ENCODE peak calls at places on chromosome 1, in ten cellular contexts. One of them, this sample, is unnamed.

GRCh38 chr1:114021665-114022099 is 42.4 kb downstream of the OLFML3 start:
- DNase-seq in BE2C: no peak
- DNase-seq in psoas muscle: no peak
- DNase-seq in uterus: no peak
- DNase-seq in left ventricle myocardium inferior: no peak
- DNase-seq in brain microvascular endothelial cell: no peak
- DNase-seq in coronary artery: no peak
- DNase-seq in pancreas: no peak
- DNase-seq in IMR-90: no peak
- DNase-seq in breast epithelium: no peak
- DNase-seq in this sample: no peak

GRCh38 chr1:230937370-230937769 is 41.3 kb downstream of the TTC13 start:
- DNase-seq in uterus: no peak
- DNase-seq in left ventricle myocardium inferior: no peak
- DNase-seq in BE2C: no peak
- DNase-seq in psoas muscle: no peak
- DNase-seq in coronary artery: no peak
- DNase-seq in brain microvascular endothelial cell: no peak
- DNase-seq in breast epithelium: no peak
- DNase-seq in IMR-90: peak
- DNase-seq in pancreas: no peak
- DNase-seq in this sample: no peak

GRCh38 chr1:235187316-235187715 is 26.3 kb upstream of the RBM34 start:
- DNase-seq in IMR-90: no peak
- DNase-seq in left ventricle myocardium inferior: no peak
- DNase-seq in brain microvascular endothelial cell: no peak
- DNase-seq in uterus: no peak
- DNase-seq in psoas muscle: no peak
- DNase-seq in pancreas: no peak
- DNase-seq in breast epithelium: no peak
- DNase-seq in BE2C: no peak
- DNase-seq in coronary artery: no peak
- DNase-seq in this sample: no peak

GRCh38 chr1:169999357-169999756 is 75.1 kb downstream of the KIFAP3 start:
- DNase-seq in brain microvascular endothelial cell: peak
- DNase-seq in psoas muscle: no peak
- DNase-seq in pancreas: no peak
- DNase-seq in IMR-90: peak
- DNase-seq in coronary artery: no peak
- DNase-seq in left ventricle myocardium inferior: peak
- DNase-seq in BE2C: no peak
- DNase-seq in uterus: peak
- DNase-seq in breast epithelium: no peak
- DNase-seq in this sample: no peak

GRCh38 chr1:15543589-15544568 is 17.2 kb downstream of the DNAJC16 start:
- DNase-seq in BE2C: no peak
- DNase-seq in left ventricle myocardium inferior: no peak
- DNase-seq in psoas muscle: no peak
- DNase-seq in coronary artery: peak
- DNase-seq in IMR-90: peak
- DNase-seq in breast epithelium: no peak
- DNase-seq in brain microvascular endothelial cell: peak
- DNase-seq in uterus: no peak
- DNase-seq in pancreas: no peak
- DNase-seq in this sample: no peak

GRCh38 chr1:71464016-71464415 is 383.2 kb upstream of the ZRANB2 start:
- DNase-seq in breast epithelium: no peak
- DNase-seq in left ventricle myocardium inferior: no peak
- DNase-seq in brain microvascular endothelial cell: no peak
- DNase-seq in IMR-90: peak
- DNase-seq in psoas muscle: no peak
- DNase-seq in coronary artery: no peak
- DNase-seq in BE2C: no peak
- DNase-seq in uterus: no peak
- DNase-seq in pancreas: no peak
- DNase-seq in this sample: no peak

GRCh38 chr1:45804671-45804973 is 1.2 kb downstream of the MAST2 start:
- DNase-seq in left ventricle myocardium inferior: no peak
- DNase-seq in brain microvascular endothelial cell: no peak
- DNase-seq in IMR-90: no peak
- DNase-seq in breast epithelium: no peak
- DNase-seq in uterus: no peak
- DNase-seq in psoas muscle: no peak
- DNase-seq in BE2C: no peak
- DNase-seq in pancreas: no peak
- DNase-seq in coronary artery: no peak
- DNase-seq in this sample: no peak

GRCh38 chr1:108503062-108503740 is 53.1 kb downstream of the NBPF6 start:
- DNase-seq in pancreas: no peak
- DNase-seq in IMR-90: peak
- DNase-seq in breast epithelium: no peak
- DNase-seq in psoas muscle: no peak
- DNase-seq in uterus: no peak
- DNase-seq in brain microvascular endothelial cell: peak
- DNase-seq in coronary artery: no peak
- DNase-seq in BE2C: no peak
- DNase-seq in left ventricle myocardium inferior: no peak
- DNase-seq in this sample: no peak

GRCh38 chr1:218201004-218201403 is 84.1 kb upstream of the RRP15 start:
- DNase-seq in pancreas: no peak
- DNase-seq in psoas muscle: no peak
- DNase-seq in left ventricle myocardium inferior: no peak
- DNase-seq in brain microvascular endothelial cell: no peak
- DNase-seq in coronary artery: no peak
- DNase-seq in breast epithelium: no peak
- DNase-seq in BE2C: no peak
- DNase-seq in uterus: no peak
- DNase-seq in IMR-90: peak
- DNase-seq in this sample: no peak

GRCh38 chr1:201020647-201021332 is 2.7 kb downstream of the KIF21B start:
- DNase-seq in BE2C: no peak
- DNase-seq in breast epithelium: no peak
- DNase-seq in brain microvascular endothelial cell: no peak
- DNase-seq in uterus: no peak
- DNase-seq in coronary artery: no peak
- DNase-seq in IMR-90: no peak
- DNase-seq in pancreas: peak
- DNase-seq in left ventricle myocardium inferior: no peak
- DNase-seq in psoas muscle: no peak
- DNase-seq in this sample: peak

GRCh38 chr1:22207605-22208264 is 64.8 kb upstream of the WNT4 start:
- DNase-seq in left ventricle myocardium inferior: no peak
- DNase-seq in breast epithelium: no peak
- DNase-seq in brain microvascular endothelial cell: no peak
- DNase-seq in pancreas: no peak
- DNase-seq in uterus: no peak
- DNase-seq in BE2C: no peak
- DNase-seq in psoas muscle: no peak
- DNase-seq in IMR-90: no peak
- DNase-seq in coronary artery: no peak
- DNase-seq in this sample: peak

GRCh38 chr1:59738152-59738551 is 76.6 kb upstream of the HOOK1 start:
- DNase-seq in coronary artery: no peak
- DNase-seq in BE2C: no peak
- DNase-seq in breast epithelium: no peak
- DNase-seq in left ventricle myocardium inferior: no peak
- DNase-seq in pancreas: no peak
- DNase-seq in IMR-90: peak
- DNase-seq in psoas muscle: no peak
- DNase-seq in brain microvascular endothelial cell: no peak
- DNase-seq in uterus: no peak
- DNase-seq in this sample: no peak

GRCh38 chr1:183577897-183578470 is 12.3 kb downstream of the NCF2 start:
- DNase-seq in uterus: no peak
- DNase-seq in coronary artery: no peak
- DNase-seq in pancreas: no peak
- DNase-seq in IMR-90: no peak
- DNase-seq in breast epithelium: no peak
- DNase-seq in left ventricle myocardium inferior: no peak
- DNase-seq in brain microvascular endothelial cell: no peak
- DNase-seq in psoas muscle: no peak
- DNase-seq in BE2C: no peak
- DNase-seq in this sample: no peak

DNA sequence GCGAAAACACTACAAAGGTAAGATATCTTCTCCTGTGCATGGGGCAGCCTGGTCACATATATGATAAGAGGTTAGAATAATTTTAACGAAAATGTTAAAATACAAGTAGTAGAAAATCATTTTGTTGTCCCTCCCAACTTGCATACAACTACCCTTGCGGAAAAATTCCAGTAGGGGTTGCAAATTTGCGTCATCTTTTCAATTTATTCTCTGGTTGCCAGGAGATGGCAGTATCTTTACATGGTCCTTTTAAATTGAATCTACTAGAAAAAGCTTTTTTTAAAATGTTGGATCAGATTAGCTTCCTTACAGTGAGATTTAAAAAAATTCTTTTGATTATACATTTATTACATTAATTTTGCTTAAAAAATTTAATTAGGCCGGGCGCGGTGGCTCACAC is 10.9 kb downstream of the S100PBP start:
- DNase-seq in IMR-90: peak
- DNase-seq in psoas muscle: no peak
- DNase-seq in brain microvascular endothelial cell: no peak
- DNase-seq in breast epithelium: no peak
- DNase-seq in BE2C: no peak
- DNase-seq in uterus: no peak
- DNase-seq in left ventricle myocardium inferior: no peak
- DNase-seq in coronary artery: no peak
- DNase-seq in pancreas: no peak
- DNase-seq in this sample: no peak
- TF ChIP-seq CTCF in IMR-90: peak
- TF ChIP-seq CTCF in psoas muscle: no peak
- TF ChIP-seq CTCF in brain microvascular endothelial cell: peak
- TF ChIP-seq CTCF in breast epithelium: no peak
- TF ChIP-seq CTCF in BE2C: peak
- TF ChIP-seq CTCF in uterus: no peak
- TF ChIP-seq CTCF in left ventricle myocardium inferior: peak
- TF ChIP-seq CTCF in coronary artery: no peak
- TF ChIP-seq CTCF in pancreas: no peak
- TF ChIP-seq CTCF in this sample: no peak

DNA sequence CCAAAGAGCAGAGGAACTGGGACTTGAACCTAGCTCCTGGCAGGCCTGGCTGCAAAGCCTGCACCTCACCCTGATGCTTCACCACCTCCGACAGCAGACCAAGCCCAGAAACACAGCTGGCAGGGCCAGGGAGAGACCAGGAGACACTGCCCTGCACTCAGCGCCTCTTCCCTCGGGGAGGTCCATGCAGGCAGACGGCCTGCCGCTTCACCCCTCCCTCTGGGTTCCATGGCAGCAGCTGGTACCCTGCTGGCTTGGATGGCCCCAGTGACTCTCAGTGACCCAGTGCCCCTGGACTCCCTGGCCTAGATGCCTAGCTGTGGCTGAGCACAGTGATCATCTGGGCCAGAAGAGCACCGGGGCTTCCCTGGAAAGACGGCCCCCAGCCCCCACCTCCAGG is 65.3 kb upstream of the TARDBP start:
- DNase-seq in psoas muscle: no peak
- DNase-seq in left ventricle myocardium inferior: no peak
- DNase-seq in breast epithelium: no peak
- DNase-seq in coronary artery: no peak
- DNase-seq in IMR-90: no peak
- DNase-seq in uterus: no peak
- DNase-seq in brain microvascular endothelial cell: no peak
- DNase-seq in pancreas: no peak
- DNase-seq in BE2C: no peak
- DNase-seq in this sample: no peak
- TF ChIP-seq CTCF in psoas muscle: no peak
- TF ChIP-seq CTCF in left ventricle myocardium inferior: no peak
- TF ChIP-seq CTCF in breast epithelium: no peak
- TF ChIP-seq CTCF in coronary artery: no peak
- TF ChIP-seq CTCF in IMR-90: no peak
- TF ChIP-seq CTCF in uterus: no peak
- TF ChIP-seq CTCF in brain microvascular endothelial cell: no peak
- TF ChIP-seq CTCF in pancreas: no peak
- TF ChIP-seq CTCF in BE2C: no peak
- TF ChIP-seq CTCF in this sample: no peak

GRCh38 chr1:25867210-25867991 is 8.1 kb downstream of the PAQR7 start:
- DNase-seq in left ventricle myocardium inferior: no peak
- DNase-seq in pancreas: peak
- DNase-seq in psoas muscle: no peak
- DNase-seq in breast epithelium: peak
- DNase-seq in IMR-90: no peak
- DNase-seq in coronary artery: no peak
- DNase-seq in brain microvascular endothelial cell: no peak
- DNase-seq in BE2C: no peak
- DNase-seq in uterus: no peak
- DNase-seq in this sample: no peak
- TF ChIP-seq CTCF in left ventricle myocardium inferior: no peak
- TF ChIP-seq CTCF in pancreas: no peak
- TF ChIP-seq CTCF in psoas muscle: no peak
- TF ChIP-seq CTCF in breast epithelium: no peak
- TF ChIP-seq CTCF in IMR-90: no peak
- TF ChIP-seq CTCF in coronary artery: no peak
- TF ChIP-seq CTCF in brain microvascular endothelial cell: no peak
- TF ChIP-seq CTCF in BE2C: no peak
- TF ChIP-seq CTCF in uterus: no peak
- TF ChIP-seq CTCF in this sample: no peak

GRCh38 chr1:64861611-64862010 is 104.7 kb downstream of the JAK1 start:
- DNase-seq in left ventricle myocardium inferior: no peak
- DNase-seq in brain microvascular endothelial cell: no peak
- DNase-seq in IMR-90: peak
- DNase-seq in breast epithelium: no peak
- DNase-seq in uterus: no peak
- DNase-seq in BE2C: peak
- DNase-seq in psoas muscle: no peak
- DNase-seq in coronary artery: no peak
- DNase-seq in pancreas: no peak
- DNase-seq in this sample: peak
- TF ChIP-seq CTCF in left ventricle myocardium inferior: peak
- TF ChIP-seq CTCF in brain microvascular endothelial cell: peak
- TF ChIP-seq CTCF in IMR-90: peak
- TF ChIP-seq CTCF in breast epithelium: no peak
- TF ChIP-seq CTCF in uterus: peak
- TF ChIP-seq CTCF in BE2C: no peak
- TF ChIP-seq CTCF in psoas muscle: peak
- TF ChIP-seq CTCF in coronary artery: no peak
- TF ChIP-seq CTCF in pancreas: no peak
- TF ChIP-seq CTCF in this sample: peak

DNA sequence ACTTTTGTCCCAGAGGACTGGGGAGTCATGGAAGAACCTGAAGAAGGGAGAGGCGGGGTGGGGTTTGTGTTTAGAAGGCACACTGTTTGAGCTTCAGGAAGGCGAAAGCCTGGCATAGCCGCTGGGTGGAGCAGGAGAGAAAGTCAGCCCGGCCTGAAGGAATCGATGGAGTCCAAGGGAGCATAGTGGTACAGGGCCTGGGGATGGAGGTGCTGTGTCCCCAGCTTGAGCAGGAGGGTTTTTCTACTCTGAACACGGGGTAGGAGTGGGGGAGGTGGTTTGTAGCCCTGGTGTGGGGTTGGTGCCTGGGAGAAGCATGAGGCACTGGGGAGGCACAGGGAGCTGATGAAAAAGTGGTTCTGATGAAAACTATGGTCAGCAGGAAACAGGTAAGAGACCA is 4.7 kb upstream of the CCDC24 start:
- DNase-seq in breast epithelium: no peak
- DNase-seq in IMR-90: no peak
- DNase-seq in brain microvascular endothelial cell: no peak
- DNase-seq in BE2C: no peak
- DNase-seq in psoas muscle: no peak
- DNase-seq in left ventricle myocardium inferior: no peak
- DNase-seq in uterus: no peak
- DNase-seq in pancreas: no peak
- DNase-seq in coronary artery: no peak
- DNase-seq in this sample: no peak
- TF ChIP-seq CTCF in breast epithelium: no peak
- TF ChIP-seq CTCF in IMR-90: peak
- TF ChIP-seq CTCF in brain microvascular endothelial cell: peak
- TF ChIP-seq CTCF in BE2C: peak
- TF ChIP-seq CTCF in psoas muscle: no peak
- TF ChIP-seq CTCF in left ventricle myocardium inferior: no peak
- TF ChIP-seq CTCF in uterus: no peak
- TF ChIP-seq CTCF in pancreas: no peak
- TF ChIP-seq CTCF in coronary artery: no peak
- TF ChIP-seq CTCF in this sample: no peak